ENCODE peak calls at places on chromosomes 11 and 22, in four cellular contexts. One of them, this sample, is unnamed.

GRCh38 chr11:109037856-109038780 is 373.2 kb downstream of the DDX10 start:
- DNase-seq in adipocyte: peak
- DNase-seq in WERI-Rb-1: no peak
- DNase-seq in choroid plexus epithelial cell: peak
- DNase-seq in this sample: no peak

GRCh38 chr11:126007263-126007662 is 55.4 kb downstream of the CDON start:
- DNase-seq in choroid plexus epithelial cell: peak
- DNase-seq in adipocyte: peak
- DNase-seq in WERI-Rb-1: no peak
- DNase-seq in this sample: peak

GRCh38 chr22:32518848-32519247 is 44.2 kb downstream of the FBXO7 start:
- DNase-seq in choroid plexus epithelial cell: no peak
- DNase-seq in WERI-Rb-1: no peak
- DNase-seq in adipocyte: no peak
- DNase-seq in this sample: peak

GRCh38 chr11:86517557-86517956 is 142.9 kb downstream of the CCDC81 start:
- DNase-seq in choroid plexus epithelial cell: no peak
- DNase-seq in adipocyte: no peak
- DNase-seq in WERI-Rb-1: no peak
- DNase-seq in this sample: no peak

GRCh38 chr11:66691311-66691980 is 13.8 kb upstream of the RBM4B start:
- DNase-seq in WERI-Rb-1: no peak
- DNase-seq in adipocyte: no peak
- DNase-seq in choroid plexus epithelial cell: no peak
- DNase-seq in this sample: no peak

GRCh38 chr11:15723966-15724365 is 609.2 kb downstream of the INSC start:
- DNase-seq in WERI-Rb-1: no peak
- DNase-seq in adipocyte: no peak
- DNase-seq in choroid plexus epithelial cell: no peak
- DNase-seq in this sample: no peak

GRCh38 chr11:20058749-20059458 is 101.4 kb downstream of the DBX1 start:
- DNase-seq in WERI-Rb-1: no peak
- DNase-seq in choroid plexus epithelial cell: no peak
- DNase-seq in adipocyte: peak
- DNase-seq in this sample: no peak

GRCh38 chr22:42664976-42665831 is 16.0 kb upstream of the CYB5R3 start:
- DNase-seq in adipocyte: no peak
- DNase-seq in choroid plexus epithelial cell: no peak
- DNase-seq in WERI-Rb-1: no peak
- DNase-seq in this sample: no peak

GRCh38 chr11:48020092-48020755 is 39.9 kb downstream of the PTPRJ start:
- DNase-seq in choroid plexus epithelial cell: no peak
- DNase-seq in adipocyte: no peak
- DNase-seq in WERI-Rb-1: no peak
- DNase-seq in this sample: no peak

GRCh38 chr22:37386441-37386840 is 40.8 kb downstream of the ELFN2 start:
- DNase-seq in choroid plexus epithelial cell: no peak
- DNase-seq in adipocyte: no peak
- DNase-seq in WERI-Rb-1: no peak
- DNase-seq in this sample: no peak

GRCh38 chr22:32588063-32588462 is 113.5 kb downstream of the FBXO7 start:
- DNase-seq in adipocyte: no peak
- DNase-seq in choroid plexus epithelial cell: no peak
- DNase-seq in WERI-Rb-1: no peak
- DNase-seq in this sample: no peak

GRCh38 chr11:12673924-12674570 is at the start of gene TEAD1:
- DNase-seq in choroid plexus epithelial cell: peak
- DNase-seq in WERI-Rb-1: peak
- DNase-seq in adipocyte: peak
- DNase-seq in this sample: peak

GRCh38 chr11:118117790-118118601 is 31.2 kb upstream of the SMIM35 start:
- DNase-seq in choroid plexus epithelial cell: no peak
- DNase-seq in adipocyte: no peak
- DNase-seq in WERI-Rb-1: no peak
- DNase-seq in this sample: no peak

GRCh38 chr22:26718905-26719304 is 61.5 kb downstream of the MIAT start:
- DNase-seq in adipocyte: peak
- DNase-seq in choroid plexus epithelial cell: peak
- DNase-seq in WERI-Rb-1: no peak
- DNase-seq in this sample: no peak

GRCh38 chr22:36379593-36380361 is 8.0 kb downstream of the MYH9 start:
- DNase-seq in choroid plexus epithelial cell: peak
- DNase-seq in WERI-Rb-1: no peak
- DNase-seq in adipocyte: no peak
- DNase-seq in this sample: no peak

GRCh38 chr22:19984201-19984753 is 32.3 kb downstream of the ARVCF start:
- DNase-seq in WERI-Rb-1: peak
- DNase-seq in choroid plexus epithelial cell: peak
- DNase-seq in adipocyte: peak
- DNase-seq in this sample: peak

GRCh38 chr11:34311126-34311525 is 46.7 kb downstream of the ABTB2 start:
- DNase-seq in adipocyte: no peak
- DNase-seq in WERI-Rb-1: no peak
- DNase-seq in choroid plexus epithelial cell: no peak
- DNase-seq in this sample: no peak

GRCh38 chr11:11416502-11416901 is 63.5 kb upstream of the CSNK2A3 start:
- DNase-seq in choroid plexus epithelial cell: peak
- DNase-seq in adipocyte: peak
- DNase-seq in WERI-Rb-1: no peak
- DNase-seq in this sample: peak